ENCODE peak calls at places on chromosomes 7 and 10, in four cellular contexts. Z is T-helper 9 cell, A is fibroblast of mammary gland, L is NCI-H446. Q is an unnamed sample.

GRCh38 chr7:144787127-144787526 is 48.7 kb downstream of the TPK1 start:
- DNase-seq in Z (no peak), A (no peak), L (no peak), Q (no peak)

GRCh38 chr10:118958984-118959916 is 70.3 kb upstream of the NANOS1 start:
- DNase-seq in Z (no peak), A (peak), L (no peak), Q (no peak)

GRCh38 chr10:18145652-18146051 is 5.4 kb downstream of the CACNB2 start:
- DNase-seq in Z (no peak), A (peak), L (no peak), Q (no peak)

GRCh38 chr7:10225265-10225664 is 748.4 kb upstream of the PHF14 start:
- DNase-seq in Z (no peak), A (no peak), L (no peak), Q (no peak)

GRCh38 chr10:89163265-89163995 is 43.7 kb downstream of the CH25H start:
- DNase-seq in Z (peak), A (peak), L (no peak), Q (peak)

GRCh38 chr7:22821702-22822485 is 755 bp downstream of the TOMM7 start:
- DNase-seq in Z (no peak), A (peak), L (no peak), Q (no peak)

GRCh38 chr7:96331233-96331632 is 9.3 kb upstream of the SLC25A13 start:
- DNase-seq in Z (no peak), A (no peak), L (no peak), Q (no peak)

GRCh38 chr10:43055991-43056567 is 20.8 kb upstream of the RET start:
- DNase-seq in Z (no peak), A (no peak), L (no peak), Q (no peak)

GRCh38 chr10:51876528-51876927 is 177.1 kb upstream of the CSTF2T start:
- DNase-seq in Z (no peak), A (no peak), L (peak), Q (no peak)

Q was measured in Kasumi-1.